ENCODE peak calls at places on chromosomes 16 and 17, in six cellular contexts. T is HCT116, M is IMR-90, R is ovary, I is HepG2, J is transverse colon. H is an unnamed sample.

GRCh38 chr17:48161127-48161905 is 53.8 kb downstream of the SNX11 start:
- DNase-seq in T (no peak), M (no peak), R (no peak), I (no peak), J (no peak), H (no peak)

GRCh38 chr16:5580320-5580719 is 482.7 kb upstream of the EEF2KMT start:
- DNase-seq in T (no peak), M (no peak), R (no peak), I (no peak), J (no peak), H (no peak)

GRCh38 chr17:68053237-68054030 is 17.9 kb downstream of the KPNA2 start:
- DNase-seq in T (no peak), M (peak; percentile 84), R (no peak), I (no peak), J (no peak), H (no peak)

GRCh38 chr16:10941127-10941933 is 938 bp downstream of the DEXI start:
- DNase-seq in T (no peak), M (no peak), R (peak; percentile 61), I (no peak), J (peak; percentile 35), H (peak; percentile 84)

GRCh38 chr17:352421-353212 is at the start of gene RPH3AL:
- DNase-seq in T (peak; percentile 36), M (no peak), R (peak; percentile 46), I (peak; percentile 92), J (peak; percentile 80), H (no peak)

GRCh38 chr17:30600830-30601494 is 123.8 kb downstream of the GOSR1 start:
- DNase-seq in T (no peak), M (peak; percentile 11), R (peak; percentile 57), I (no peak), J (peak; percentile 36), H (no peak)

GRCh38 chr17:62668091-62668804 is 40.8 kb downstream of the MRC2 start:
- DNase-seq in T (no peak), M (no peak), R (no peak), I (no peak), J (no peak), H (no peak)

GRCh38 chr17:32007463-32008298 is 498 bp downstream of the LRRC37B start:
- DNase-seq in T (no peak), M (peak; percentile 19), R (no peak), I (no peak), J (peak; percentile 28), H (no peak)

GRCh38 chr16:84942786-84943185 is 68.5 kb downstream of the ZDHHC7 start:
- DNase-seq in T (no peak), M (no peak), R (no peak), I (no peak), J (no peak), H (no peak)

GRCh38 chr17:78362232-78362631 is 2.4 kb upstream of the SOCS3 start:
- DNase-seq in T (no peak), M (no peak), R (no peak), I (no peak), J (no peak), H (no peak)

GRCh38 chr17:13074026-13074425 is 56.2 kb upstream of the ELAC2 start:
- DNase-seq in T (peak; percentile 6), M (peak; percentile 43), R (no peak), I (no peak), J (no peak), H (no peak)

GRCh38 chr17:36888236-36888957 is 48.9 kb upstream of the LHX1 start:
- DNase-seq in T (no peak), M (no peak), R (no peak), I (no peak), J (no peak), H (no peak)

GRCh38 chr17:372157-373152 is 19.8 kb upstream of the RPH3AL start:
- DNase-seq in T (no peak), M (peak; percentile 10), R (no peak), I (no peak), J (no peak), H (peak; percentile 27)

GRCh38 chr16:47574091-47575054 is 113.2 kb downstream of the PHKB start:
- DNase-seq in T (no peak), M (peak; percentile 49), R (no peak), I (no peak), J (no peak), H (no peak)

GRCh38 chr16:1923299-1924034 is 5.3 kb upstream of the HS3ST6 start:
- DNase-seq in T (peak; percentile 56), M (no peak), R (no peak), I (peak; percentile 50), J (peak; percentile 66), H (no peak)

GRCh38 chr16:27642753-27643152 is 92.8 kb downstream of the KATNIP start:
- DNase-seq in T (peak; percentile 7), M (peak; percentile 21), R (no peak), I (peak; percentile 35), J (no peak), H (no peak)

DNA sequence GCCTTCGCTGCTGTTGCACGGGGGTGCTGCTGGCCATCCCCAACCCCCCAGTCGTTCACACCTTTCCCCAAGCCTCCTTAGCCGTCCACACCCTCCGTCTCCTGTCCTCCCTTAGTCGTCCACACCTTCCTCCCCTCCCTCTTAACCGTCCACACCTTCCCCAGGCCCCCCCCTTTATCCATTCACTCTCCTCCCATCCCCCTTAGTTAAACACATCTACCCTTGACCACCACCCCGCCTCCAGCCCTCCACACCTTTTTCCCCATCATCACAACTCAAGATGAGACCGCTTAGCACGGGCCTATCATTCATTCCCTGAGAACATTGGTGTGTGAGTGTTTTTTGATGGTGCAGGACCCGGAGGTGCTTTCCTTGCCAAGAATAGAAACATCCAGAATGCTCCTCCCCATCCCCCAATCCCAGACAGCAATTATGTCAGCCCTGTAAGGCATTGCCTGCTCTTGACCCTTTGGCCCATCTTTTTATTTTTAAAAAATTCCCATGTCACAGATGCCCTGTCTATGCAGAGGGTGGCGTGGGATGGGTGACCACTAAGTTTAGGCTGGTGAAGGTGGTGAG is 1.4 kb downstream of the TENT4B start:
- DNase-seq in T (no peak), M (no peak), R (no peak), I (no peak), J (peak; percentile 15), H (no peak)
- TF ChIP-seq POLR2A in T (no peak), M (no peak), R (no peak), I (no peak), J (no peak), H (no peak)

GRCh38 chr16:90019543-90020259 is 445 bp upstream of the DBNDD1 start:
- DNase-seq in T (no peak), M (peak; percentile 89), R (peak; percentile 53), I (peak; percentile 67), J (peak; percentile 62), H (peak; percentile 84)

GRCh38 chr16:90020838-90021382 is 1.7 kb upstream of the DBNDD1 start:
- DNase-seq in T (no peak), M (peak; percentile 76), R (no peak), I (peak; percentile 93), J (no peak), H (no peak)

GRCh38 chr16:90020260-90020837 is 1.1 kb upstream of the DBNDD1 start:
- DNase-seq in T (no peak), M (peak; percentile 36), R (no peak), I (peak; percentile 26), J (no peak), H (no peak)

GRCh38 chr16:90023078-90023447 is 3.8 kb upstream of the DBNDD1 start:
- DNase-seq in T (no peak), M (no peak), R (no peak), I (no peak), J (no peak), H (no peak)

GRCh38 chr16:90022209-90023077 is 3.2 kb upstream of the DBNDD1 start:
- DNase-seq in T (peak; percentile 87), M (peak; percentile 82), R (peak; percentile 95), I (peak; percentile 92), J (peak; percentile 93), H (peak; percentile 96)
- TF ChIP-seq POLR2A in T (peak; percentile 90), M (no peak), R (no peak), I (peak; percentile 70), J (peak; percentile 50), H (no peak)

GRCh38 chr16:29836623-29837022 is 16.4 kb downstream of the MVP start:
- DNase-seq in T (no peak), M (no peak), R (no peak), I (no peak), J (no peak), H (no peak)
- TF ChIP-seq POLR2A in T (no peak), M (no peak), R (no peak), I (no peak), J (no peak), H (no peak)

GRCh38 chr17:43006639-43007551 is at the start of gene IFI35:
- DNase-seq in T (peak; percentile 42), M (peak; percentile 82), R (peak; percentile 86), I (peak; percentile 83), J (peak; percentile 93), H (peak; percentile 95)
- TF ChIP-seq POLR2A in T (no peak), M (peak; percentile 41), R (peak; percentile 61), I (peak; percentile 75), J (peak; percentile 84), H (no peak)

GRCh38 chr16:88922114-88922825 is 54.7 kb downstream of the CBFA2T3 start:
- DNase-seq in T (no peak), M (peak; percentile 39), R (peak; percentile 45), I (no peak), J (peak; percentile 67), H (peak; percentile 88)
- TF ChIP-seq POLR2A in T (no peak), M (no peak), R (no peak), I (no peak), J (no peak), H (no peak)

GRCh38 chr17:11825902-11826301 is 171.4 kb downstream of the ZNF18 start:
- DNase-seq in T (no peak), M (no peak), R (no peak), I (no peak), J (no peak), H (no peak)

GRCh38 chr17:11823862-11824261 is 173.4 kb downstream of the ZNF18 start:
- DNase-seq in T (no peak), M (no peak), R (no peak), I (no peak), J (no peak), H (no peak)
- TF ChIP-seq POLR2A in T (no peak), M (no peak), R (no peak), I (no peak), J (no peak), H (no peak)

GRCh38 chr16:76768316-76768715 is 422.7 kb upstream of the MON1B start:
- DNase-seq in T (no peak), M (no peak), R (no peak), I (no peak), J (no peak), H (no peak)
- TF ChIP-seq POLR2A in T (no peak), M (no peak), R (no peak), I (no peak), J (no peak), H (no peak)

H was measured in spleen.